ENCODE peak calls at places on chromosomes 6 and 20, in five cellular contexts. One of them, this sample, is unnamed.

GRCh38 chr20:20235681-20236080 is 132.2 kb upstream of the INSM1 start:
- DNase-seq in activated CD4-positive, alpha-beta T cell treated with anti-CD3 and anti-CD28 coated beads for 48 hours: no peak
- DNase-seq in OCI-LY7: no peak
- DNase-seq in M059J: no peak
- DNase-seq in non-pigmented ciliary epithelial cell: no peak
- DNase-seq in this sample: no peak

GRCh38 chr20:2234788-2235187 is 61.0 kb upstream of the TGM3 start:
- DNase-seq in activated CD4-positive, alpha-beta T cell treated with anti-CD3 and anti-CD28 coated beads for 48 hours: no peak
- DNase-seq in OCI-LY7: no peak
- DNase-seq in M059J: peak; percentile 35
- DNase-seq in non-pigmented ciliary epithelial cell: no peak
- DNase-seq in this sample: no peak

GRCh38 chr6:13472976-13473645 is 14.3 kb downstream of the GFOD1 start:
- DNase-seq in activated CD4-positive, alpha-beta T cell treated with anti-CD3 and anti-CD28 coated beads for 48 hours: no peak
- DNase-seq in OCI-LY7: no peak
- DNase-seq in M059J: no peak
- DNase-seq in non-pigmented ciliary epithelial cell: no peak
- DNase-seq in this sample: no peak

GRCh38 chr20:21125072-21125848 is 622 bp upstream of the KIZ start:
- DNase-seq in activated CD4-positive, alpha-beta T cell treated with anti-CD3 and anti-CD28 coated beads for 48 hours: no peak
- DNase-seq in OCI-LY7: no peak
- DNase-seq in M059J: peak; percentile 77
- DNase-seq in non-pigmented ciliary epithelial cell: no peak
- DNase-seq in this sample: no peak

GRCh38 chr6:119495230-119495683 is 145.7 kb upstream of the MAN1A1 start:
- DNase-seq in activated CD4-positive, alpha-beta T cell treated with anti-CD3 and anti-CD28 coated beads for 48 hours: no peak
- DNase-seq in OCI-LY7: no peak
- DNase-seq in M059J: peak; percentile 7
- DNase-seq in non-pigmented ciliary epithelial cell: no peak
- DNase-seq in this sample: no peak

GRCh38 chr6:42450314-42451145 is 1.2 kb downstream of the TRERF1 start:
- DNase-seq in activated CD4-positive, alpha-beta T cell treated with anti-CD3 and anti-CD28 coated beads for 48 hours: peak; percentile 55
- DNase-seq in OCI-LY7: peak; percentile 11
- DNase-seq in M059J: peak; percentile 47
- DNase-seq in non-pigmented ciliary epithelial cell: no peak
- DNase-seq in this sample: no peak

GRCh38 chr20:46401478-46401860 is 4.9 kb downstream of the ELMO2 start:
- DNase-seq in activated CD4-positive, alpha-beta T cell treated with anti-CD3 and anti-CD28 coated beads for 48 hours: peak; percentile 9
- DNase-seq in OCI-LY7: no peak
- DNase-seq in M059J: no peak
- DNase-seq in non-pigmented ciliary epithelial cell: no peak
- DNase-seq in this sample: no peak

GRCh38 chr6:52642381-52642780 is 28.5 kb upstream of the TMEM14A start:
- DNase-seq in activated CD4-positive, alpha-beta T cell treated with anti-CD3 and anti-CD28 coated beads for 48 hours: no peak
- DNase-seq in OCI-LY7: no peak
- DNase-seq in M059J: no peak
- DNase-seq in non-pigmented ciliary epithelial cell: no peak
- DNase-seq in this sample: no peak

GRCh38 chr6:90068264-90068663 is 174.0 kb downstream of the GJA10 start:
- DNase-seq in activated CD4-positive, alpha-beta T cell treated with anti-CD3 and anti-CD28 coated beads for 48 hours: peak; percentile 63
- DNase-seq in OCI-LY7: no peak
- DNase-seq in M059J: peak; percentile 71
- DNase-seq in non-pigmented ciliary epithelial cell: peak; percentile 52
- DNase-seq in this sample: no peak

GRCh38 chr6:42260424-42260888 is 42.8 kb upstream of the MRPS10 start:
- DNase-seq in activated CD4-positive, alpha-beta T cell treated with anti-CD3 and anti-CD28 coated beads for 48 hours: peak; percentile 13
- DNase-seq in OCI-LY7: peak; percentile 58
- DNase-seq in M059J: no peak
- DNase-seq in non-pigmented ciliary epithelial cell: no peak
- DNase-seq in this sample: peak; percentile 59

GRCh38 chr20:53202781-53203180 is 230.6 kb downstream of the TSHZ2 start:
- DNase-seq in activated CD4-positive, alpha-beta T cell treated with anti-CD3 and anti-CD28 coated beads for 48 hours: no peak
- DNase-seq in OCI-LY7: no peak
- DNase-seq in M059J: peak; percentile 87
- DNase-seq in non-pigmented ciliary epithelial cell: no peak
- DNase-seq in this sample: no peak

GRCh38 chr6:27237089-27237723 is 10.3 kb upstream of the PRSS16 start:
- DNase-seq in activated CD4-positive, alpha-beta T cell treated with anti-CD3 and anti-CD28 coated beads for 48 hours: peak; percentile 84
- DNase-seq in OCI-LY7: peak; percentile 6
- DNase-seq in M059J: peak; percentile 80
- DNase-seq in non-pigmented ciliary epithelial cell: no peak
- DNase-seq in this sample: no peak

GRCh38 chr6:101439790-101440189 is 46.3 kb downstream of the GRIK2 start:
- DNase-seq in activated CD4-positive, alpha-beta T cell treated with anti-CD3 and anti-CD28 coated beads for 48 hours: no peak
- DNase-seq in OCI-LY7: no peak
- DNase-seq in M059J: no peak
- DNase-seq in non-pigmented ciliary epithelial cell: no peak
- DNase-seq in this sample: no peak

GRCh38 chr6:45706319-45706718 is 309.3 kb downstream of the CLIC5 start:
- DNase-seq in activated CD4-positive, alpha-beta T cell treated with anti-CD3 and anti-CD28 coated beads for 48 hours: peak; percentile 64
- DNase-seq in OCI-LY7: no peak
- DNase-seq in M059J: no peak
- DNase-seq in non-pigmented ciliary epithelial cell: no peak
- DNase-seq in this sample: no peak

GRCh38 chr6:34067814-34068213 is 78.1 kb downstream of the GRM4 start:
- DNase-seq in activated CD4-positive, alpha-beta T cell treated with anti-CD3 and anti-CD28 coated beads for 48 hours: peak; percentile 21
- DNase-seq in OCI-LY7: peak; percentile 29
- DNase-seq in M059J: no peak
- DNase-seq in non-pigmented ciliary epithelial cell: no peak
- DNase-seq in this sample: no peak

GRCh38 chr6:4858194-4859028 is 82.2 kb downstream of the CDYL start:
- DNase-seq in activated CD4-positive, alpha-beta T cell treated with anti-CD3 and anti-CD28 coated beads for 48 hours: no peak
- DNase-seq in OCI-LY7: no peak
- DNase-seq in M059J: no peak
- DNase-seq in non-pigmented ciliary epithelial cell: no peak
- DNase-seq in this sample: no peak

GRCh38 chr6:25220853-25221252 is 58.3 kb upstream of the CARMIL1 start:
- DNase-seq in activated CD4-positive, alpha-beta T cell treated with anti-CD3 and anti-CD28 coated beads for 48 hours: no peak
- DNase-seq in OCI-LY7: no peak
- DNase-seq in M059J: no peak
- DNase-seq in non-pigmented ciliary epithelial cell: no peak
- DNase-seq in this sample: no peak

GRCh38 chr6:11650297-11650696 is 112.7 kb downstream of the TMEM170B start:
- DNase-seq in activated CD4-positive, alpha-beta T cell treated with anti-CD3 and anti-CD28 coated beads for 48 hours: no peak
- DNase-seq in OCI-LY7: no peak
- DNase-seq in M059J: peak; percentile 94
- DNase-seq in non-pigmented ciliary epithelial cell: peak; percentile 69
- DNase-seq in this sample: no peak

GRCh38 chr6:15874821-15875220 is 212.0 kb upstream of the DTNBP1 start:
- DNase-seq in activated CD4-positive, alpha-beta T cell treated with anti-CD3 and anti-CD28 coated beads for 48 hours: no peak
- DNase-seq in OCI-LY7: no peak
- DNase-seq in M059J: peak; percentile 44
- DNase-seq in non-pigmented ciliary epithelial cell: no peak
- DNase-seq in this sample: no peak

GRCh38 chr6:54493138-54493537 is 184.9 kb downstream of the TINAG start:
- DNase-seq in activated CD4-positive, alpha-beta T cell treated with anti-CD3 and anti-CD28 coated beads for 48 hours: no peak
- DNase-seq in OCI-LY7: no peak
- DNase-seq in M059J: peak; percentile 80
- DNase-seq in non-pigmented ciliary epithelial cell: peak; percentile 40
- DNase-seq in this sample: no peak

GRCh38 chr20:32216396-32217142 is 8.9 kb downstream of the POFUT1 start:
- DNase-seq in activated CD4-positive, alpha-beta T cell treated with anti-CD3 and anti-CD28 coated beads for 48 hours: no peak
- DNase-seq in OCI-LY7: no peak
- DNase-seq in M059J: no peak
- DNase-seq in non-pigmented ciliary epithelial cell: no peak
- DNase-seq in this sample: no peak

GRCh38 chr6:18053071-18053475 is 65.6 kb upstream of the KIF13A start:
- DNase-seq in activated CD4-positive, alpha-beta T cell treated with anti-CD3 and anti-CD28 coated beads for 48 hours: no peak
- DNase-seq in OCI-LY7: no peak
- DNase-seq in M059J: peak; percentile 29
- DNase-seq in non-pigmented ciliary epithelial cell: no peak
- DNase-seq in this sample: no peak

GRCh38 chr20:50367739-50368375 is 142.3 kb upstream of the PTPN1 start:
- DNase-seq in activated CD4-positive, alpha-beta T cell treated with anti-CD3 and anti-CD28 coated beads for 48 hours: no peak
- DNase-seq in OCI-LY7: no peak
- DNase-seq in M059J: no peak
- DNase-seq in non-pigmented ciliary epithelial cell: no peak
- DNase-seq in this sample: no peak

GRCh38 chr20:57398231-57398821 is 7.1 kb downstream of the RBM38 start:
- DNase-seq in activated CD4-positive, alpha-beta T cell treated with anti-CD3 and anti-CD28 coated beads for 48 hours: peak; percentile 89
- DNase-seq in OCI-LY7: peak; percentile 97
- DNase-seq in M059J: no peak
- DNase-seq in non-pigmented ciliary epithelial cell: no peak
- DNase-seq in this sample: peak; percentile 78

GRCh38 chr6:158184598-158184997 is 16.4 kb downstream of the GTF2H5 start:
- DNase-seq in activated CD4-positive, alpha-beta T cell treated with anti-CD3 and anti-CD28 coated beads for 48 hours: no peak
- DNase-seq in OCI-LY7: no peak
- DNase-seq in M059J: peak; percentile 34
- DNase-seq in non-pigmented ciliary epithelial cell: no peak
- DNase-seq in this sample: no peak

GRCh38 chr6:114346451-114346850 is 3.6 kb upstream of the HS3ST5 start:
- DNase-seq in activated CD4-positive, alpha-beta T cell treated with anti-CD3 and anti-CD28 coated beads for 48 hours: no peak
- DNase-seq in OCI-LY7: no peak
- DNase-seq in M059J: no peak
- DNase-seq in non-pigmented ciliary epithelial cell: no peak
- DNase-seq in this sample: no peak

GRCh38 chr6:83517500-83517899 is 5.2 kb downstream of the PRSS35 start:
- DNase-seq in activated CD4-positive, alpha-beta T cell treated with anti-CD3 and anti-CD28 coated beads for 48 hours: no peak
- DNase-seq in OCI-LY7: no peak
- DNase-seq in M059J: no peak
- DNase-seq in non-pigmented ciliary epithelial cell: no peak
- DNase-seq in this sample: no peak